ENCODE peak calls at places on chromosomes 12 and 14, in ten cellular contexts. J, S, F, W, A, P, U, H, M and O are unnamed samples.

GRCh38 chr12:121649819-121650353 is 19.6 kb downstream of the MORN3 start:
- DNase-seq in F (no peak), M (no peak), A (peak), P (no peak), W (no peak), J (peak), H (no peak), S (no peak), U (no peak), O (no peak)

GRCh38 chr12:84069079-84069661 is 843.4 kb downstream of the SLC6A15 start:
- DNase-seq in A (no peak), S (no peak), F (no peak), W (no peak), M (no peak), J (no peak), U (no peak), P (no peak), H (peak), O (no peak)

GRCh38 chr12:25529738-25530137 is 23.3 kb downstream of the LMNTD1 start:
- DNase-seq in F (no peak), U (no peak), P (no peak), A (peak), J (no peak), S (no peak), W (peak), H (peak), M (no peak), O (no peak)

GRCh38 chr12:22978962-22979361 is 354.0 kb downstream of the ETNK1 start:
- DNase-seq in F (no peak), J (no peak), S (no peak), H (peak), U (no peak), A (no peak), W (peak), M (no peak), P (no peak), O (no peak)

GRCh38 chr12:87756111-87756510 is 273.1 kb downstream of the C12orf50 start:
- DNase-seq in U (no peak), M (no peak), A (no peak), W (no peak), H (peak), P (no peak), F (peak), S (no peak), J (no peak), O (no peak)

GRCh38 chr12:63848450-63848849 is 4.0 kb downstream of the SRGAP1 start:
- DNase-seq in P (no peak), J (no peak), F (no peak), A (no peak), U (no peak), M (no peak), S (no peak), H (no peak), W (no peak), O (no peak)

GRCh38 chr14:50943943-50944646 is at the start of gene PYGL:
- DNase-seq in P (peak), M (peak), W (no peak), U (peak), A (peak), S (no peak), F (peak), H (peak), J (peak), O (peak)

GRCh38 chr12:122841544-122842321 is 6.5 kb downstream of the HIP1R start:
- DNase-seq in W (no peak), F (no peak), P (no peak), A (peak), M (peak), H (peak), U (no peak), S (no peak), J (peak), O (peak)

GRCh38 chr12:34218193-34219045 is 196.1 kb downstream of the ALG10 start:
- DNase-seq in H (peak), P (peak), U (peak), S (no peak), F (peak), W (peak), M (peak), J (peak), A (peak), O (peak)

GRCh38 chr14:72952171-72952570 is 25.9 kb downstream of the DCAF4 start:
- DNase-seq in U (no peak), H (no peak), P (no peak), F (no peak), W (no peak), A (no peak), S (no peak), M (no peak), J (no peak), O (no peak)

GRCh38 chr14:100072783-100073346 is 7.6 kb downstream of the EVL start:
- DNase-seq in W (no peak), F (no peak), P (no peak), H (no peak), A (no peak), M (no peak), S (peak), U (no peak), J (no peak), O (peak)

GRCh38 chr14:59829941-59830734 is 40.4 kb downstream of the RTN1 start:
- DNase-seq in U (no peak), A (peak), M (no peak), J (no peak), S (no peak), W (peak), H (peak), F (no peak), P (no peak), O (peak)

GRCh38 chr12:64678248-64678647 is 68.0 kb downstream of the RASSF3 start:
- DNase-seq in F (no peak), J (peak), H (no peak), P (peak), S (no peak), U (no peak), W (no peak), M (no peak), A (no peak), O (no peak)

GRCh38 chr12:3869860-3870259 is 3.3 kb downstream of the PARP11 start:
- DNase-seq in F (no peak), S (no peak), H (peak), U (no peak), M (no peak), P (no peak), A (no peak), W (no peak), J (no peak), O (peak)

GRCh38 chr12:132610051-132610759 is at the start of gene LRCOL1:
- DNase-seq in H (peak), J (peak), P (no peak), U (no peak), M (peak), A (no peak), F (no peak), W (no peak), S (no peak), O (no peak)

GRCh38 chr12:127108360-127109215 is 1158.4 kb upstream of the TMEM132C start:
- DNase-seq in J (peak), U (no peak), M (peak), F (peak), W (no peak), P (peak), H (peak), A (peak), S (no peak), O (peak)

GRCh38 chr12:52005903-52006703 is 643 bp upstream of the TAMALIN start:
- DNase-seq in P (no peak), W (no peak), F (no peak), U (no peak), H (no peak), J (peak), M (peak), A (peak), S (no peak), O (peak)

GRCh38 chr12:131357920-131358319 is 353.0 kb upstream of the SFSWAP start:
- DNase-seq in S (no peak), P (no peak), W (no peak), H (no peak), F (no peak), M (no peak), A (peak), J (no peak), U (no peak), O (no peak)

GRCh38 chr14:77804592-77804991 is 4.7 kb downstream of the ADCK1 start:
- DNase-seq in H (peak), U (no peak), M (no peak), S (no peak), A (peak), J (peak), F (peak), P (no peak), W (no peak), O (peak)

GRCh38 chr12:89768586-89769482 is 60.2 kb upstream of the ATP2B1 start:
- DNase-seq in J (no peak), F (peak), M (no peak), S (no peak), W (no peak), U (peak), P (no peak), H (peak), A (no peak), O (peak)

GRCh38 chr14:23354990-23355389 is 2.3 kb upstream of the SLC22A17 start:
- DNase-seq in M (no peak), P (no peak), A (no peak), W (no peak), S (no peak), J (no peak), H (no peak), U (no peak), F (no peak), O (no peak)

GRCh38 chr14:67335781-67336180 is 23.8 kb downstream of the ATP6V1D start:
- DNase-seq in W (no peak), A (peak), F (peak), U (no peak), M (no peak), P (no peak), H (peak), J (peak), S (no peak), O (no peak)

GRCh38 chr14:105116451-105117256 is 51.4 kb upstream of the GPR132 start:
- DNase-seq in F (no peak), U (no peak), P (no peak), H (no peak), A (no peak), S (no peak), W (no peak), M (no peak), J (no peak), O (no peak)

GRCh38 chr14:89918721-89919120 is 35.8 kb downstream of the EFCAB11 start:
- DNase-seq in W (no peak), M (no peak), S (no peak), A (no peak), H (no peak), J (no peak), U (no peak), P (no peak), F (no peak), O (peak)

GRCh38 chr14:90986510-90986909 is 73.9 kb downstream of the RPS6KA5 start:
- DNase-seq in P (no peak), A (peak), S (no peak), J (peak), F (no peak), W (no peak), M (no peak), U (no peak), H (no peak), O (peak)

GRCh38 chr12:114812858-114813761 is 129.1 kb upstream of the TBX3 start:
- DNase-seq in S (no peak), U (no peak), H (peak), A (peak), J (peak), M (no peak), W (no peak), P (peak), F (peak), O (peak)

GRCh38 chr14:61601923-61602732 is 93.2 kb upstream of the HIF1A start:
- DNase-seq in F (no peak), J (peak), M (no peak), P (no peak), A (peak), S (no peak), U (no peak), W (no peak), H (no peak), O (peak)

GRCh38 chr12:124279846-124280360 is 15.0 kb upstream of the RFLNA start:
- DNase-seq in W (no peak), J (no peak), M (no peak), U (no peak), H (no peak), F (no peak), A (no peak), S (no peak), P (peak), O (no peak)

GRCh38 chr14:84544486-84544885 is 985.5 kb upstream of the FLRT2 start:
- DNase-seq in J (no peak), H (no peak), M (no peak), S (no peak), W (no peak), F (no peak), P (no peak), U (no peak), A (no peak), O (no peak)

GRCh38 chr14:64948612-64949210 is 6.2 kb upstream of the GPX2 start:
- DNase-seq in W (no peak), S (no peak), M (no peak), J (peak), F (no peak), H (peak), P (no peak), U (no peak), A (no peak), O (no peak)

GRCh38 chr14:93734086-93734822 is 54.0 kb downstream of the PRIMA1 start:
- DNase-seq in S (no peak), M (no peak), W (no peak), F (no peak), P (no peak), H (no peak), U (no peak), A (peak), J (peak), O (no peak)